ENCODE peak calls at places on chromosomes 7 and 10, in ten cellular contexts. G is fibroblast of pulmonary artery, Z is thoracic aorta, R is lung, M is left ventricle myocardium inferior, I is astrocyte of the spinal cord, E is PC-9, Q is heart left ventricle, U is endothelial cell, C is A549. Y is an unnamed sample.

GRCh38 chr10:77636967-77637473 is 588 bp downstream of the KCNMA1 start:
- DNase-seq in G (no peak), Z (no peak), R (no peak), M (no peak), I (no peak), E (no peak), Q (no peak), U (peak; percentile 18), C (no peak), Y (no peak)

GRCh38 chr7:99127636-99128035 is 16.3 kb downstream of the SMURF1 start:
- DNase-seq in G (peak; percentile 44), Z (no peak), R (no peak), M (no peak), I (no peak), E (no peak), Q (no peak), U (no peak), C (no peak), Y (no peak)

GRCh38 chr10:60433684-60434083 is 44.0 kb upstream of the ANK3 start:
- DNase-seq in G (peak; percentile 74), Z (no peak), R (no peak), M (no peak), I (peak; percentile 79), E (no peak), Q (no peak), U (no peak), C (no peak), Y (no peak)

GRCh38 chr10:21934307-21934706 is 69.2 kb downstream of the DNAJC1 start:
- DNase-seq in G (peak; percentile 24), Z (no peak), R (no peak), M (no peak), I (peak; percentile 35), E (no peak), Q (no peak), U (no peak), C (no peak), Y (no peak)

GRCh38 chr7:82443801-82444219 is 233 bp upstream of the CACNA2D1 start:
- DNase-seq in G (peak; percentile 94), Z (peak; percentile 66), R (peak; percentile 68), M (peak; percentile 88), I (peak; percentile 87), E (no peak), Q (peak; percentile 89), U (peak; percentile 74), C (peak; percentile 93), Y (peak; percentile 29)

GRCh38 chr10:95374597-95375209 is 83.9 kb upstream of the PDLIM1 start:
- DNase-seq in G (peak; percentile 84), Z (peak; percentile 42), R (peak; percentile 81), M (peak; percentile 64), I (peak; percentile 71), E (peak; percentile 59), Q (peak; percentile 84), U (peak; percentile 81), C (peak; percentile 84), Y (no peak)

GRCh38 chr7:18770154-18770807 is 274.7 kb downstream of the HDAC9 start:
- DNase-seq in G (peak; percentile 74), Z (no peak), R (no peak), M (no peak), I (peak; percentile 92), E (no peak), Q (no peak), U (no peak), C (no peak), Y (no peak)

GRCh38 chr10:79404231-79404609 is 41.2 kb downstream of the ZCCHC24 start:
- DNase-seq in G (peak; percentile 96), Z (no peak), R (peak; percentile 61), M (peak; percentile 66), I (peak; percentile 81), E (no peak), Q (peak; percentile 75), U (peak; percentile 65), C (no peak), Y (no peak)

GRCh38 chr10:104322416-104322782 is 15.9 kb downstream of the ITPRIP start:
- DNase-seq in G (no peak), Z (no peak), R (no peak), M (no peak), I (no peak), E (no peak), Q (no peak), U (no peak), C (no peak), Y (no peak)

GRCh38 chr10:60521974-60522405 is 132.3 kb upstream of the ANK3 start:
- DNase-seq in G (peak; percentile 72), Z (no peak), R (no peak), M (no peak), I (peak; percentile 89), E (no peak), Q (peak; percentile 25), U (peak; percentile 15), C (no peak), Y (no peak)

GRCh38 chr7:118938845-118939244 is 714.3 kb downstream of the ANKRD7 start:
- DNase-seq in G (no peak), Z (no peak), R (no peak), M (no peak), I (no peak), E (no peak), Q (no peak), U (no peak), C (no peak), Y (no peak)

GRCh38 chr10:13458107-13458761 is 70.6 kb downstream of the BEND7 start:
- DNase-seq in G (no peak), Z (no peak), R (peak; percentile 17), M (no peak), I (no peak), E (no peak), Q (no peak), U (no peak), C (no peak), Y (no peak)
- TF ChIP-seq CTCF in G (no peak), Z (no peak), R (no peak), M (no peak), I (no peak), E (no peak), Q (no peak), U (no peak), C (no peak), Y (no peak)

GRCh38 chr7:37505750-37506353 is 57.2 kb upstream of the ELMO1 start:
- DNase-seq in G (no peak), Z (no peak), R (no peak), M (no peak), I (no peak), E (no peak), Q (no peak), U (no peak), C (no peak), Y (no peak)

GRCh38 chr7:37511852-37512377 is 63.3 kb upstream of the ELMO1 start:
- DNase-seq in G (no peak), Z (no peak), R (no peak), M (no peak), I (no peak), E (no peak), Q (no peak), U (no peak), C (no peak), Y (no peak)

GRCh38 chr7:37514520-37514919 is 65.9 kb upstream of the ELMO1 start:
- DNase-seq in G (no peak), Z (no peak), R (no peak), M (no peak), I (no peak), E (no peak), Q (no peak), U (no peak), C (no peak), Y (no peak)

GRCh38 chr7:37508063-37508462 is 59.4 kb upstream of the ELMO1 start:
- DNase-seq in G (no peak), Z (no peak), R (no peak), M (no peak), I (no peak), E (no peak), Q (no peak), U (no peak), C (no peak), Y (no peak)

GRCh38 chr7:37510043-37510634 is 61.5 kb upstream of the ELMO1 start:
- DNase-seq in G (peak; percentile 14), Z (no peak), R (no peak), M (no peak), I (no peak), E (no peak), Q (no peak), U (peak; percentile 36), C (no peak), Y (no peak)
- TF ChIP-seq CTCF in G (peak; percentile 60), Z (peak; percentile 56), R (peak; percentile 10), M (peak; percentile 79), I (no peak), E (peak; percentile 77), Q (peak; percentile 67), U (peak; percentile 74), C (peak; percentile 64), Y (peak; percentile 29)

DNA sequence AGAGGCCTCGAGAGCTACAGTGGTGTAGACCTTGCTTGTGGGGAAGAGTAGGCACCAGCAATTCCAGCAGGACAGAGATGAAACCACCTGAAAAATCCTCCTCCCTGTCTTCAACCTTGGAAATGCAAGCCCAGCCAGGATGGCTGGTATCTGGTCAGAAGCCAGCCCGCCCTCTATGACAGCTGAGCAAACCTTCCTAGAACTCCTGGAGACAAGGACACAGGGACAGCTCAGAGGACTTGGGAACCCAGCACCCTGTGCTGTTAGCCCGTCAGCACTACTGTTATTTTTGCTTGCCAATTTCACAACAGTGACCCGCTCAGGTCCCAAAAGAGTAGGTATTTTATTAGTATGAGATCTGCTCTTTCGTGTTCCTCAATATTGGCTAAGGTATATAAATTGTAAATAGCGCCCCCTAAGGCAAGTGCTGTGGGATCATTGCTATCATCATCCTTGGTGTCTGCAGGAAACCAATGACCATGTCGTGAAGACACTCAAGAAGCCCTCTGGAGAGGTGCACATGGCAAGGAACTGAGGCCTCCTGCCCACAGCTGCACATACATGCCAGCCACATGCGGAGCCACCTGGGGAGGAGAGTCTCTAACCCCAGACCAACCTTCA is 156.5 kb upstream of the CHST15 start:
- DNase-seq in G (no peak), Z (no peak), R (no peak), M (no peak), I (no peak), E (no peak), Q (peak; percentile 4), U (no peak), C (no peak), Y (no peak)
- TF ChIP-seq CTCF in G (no peak), Z (no peak), R (no peak), M (no peak), I (peak; percentile 22), E (peak; percentile 38), Q (no peak), U (peak; percentile 25), C (peak; percentile 8), Y (no peak)

DNA sequence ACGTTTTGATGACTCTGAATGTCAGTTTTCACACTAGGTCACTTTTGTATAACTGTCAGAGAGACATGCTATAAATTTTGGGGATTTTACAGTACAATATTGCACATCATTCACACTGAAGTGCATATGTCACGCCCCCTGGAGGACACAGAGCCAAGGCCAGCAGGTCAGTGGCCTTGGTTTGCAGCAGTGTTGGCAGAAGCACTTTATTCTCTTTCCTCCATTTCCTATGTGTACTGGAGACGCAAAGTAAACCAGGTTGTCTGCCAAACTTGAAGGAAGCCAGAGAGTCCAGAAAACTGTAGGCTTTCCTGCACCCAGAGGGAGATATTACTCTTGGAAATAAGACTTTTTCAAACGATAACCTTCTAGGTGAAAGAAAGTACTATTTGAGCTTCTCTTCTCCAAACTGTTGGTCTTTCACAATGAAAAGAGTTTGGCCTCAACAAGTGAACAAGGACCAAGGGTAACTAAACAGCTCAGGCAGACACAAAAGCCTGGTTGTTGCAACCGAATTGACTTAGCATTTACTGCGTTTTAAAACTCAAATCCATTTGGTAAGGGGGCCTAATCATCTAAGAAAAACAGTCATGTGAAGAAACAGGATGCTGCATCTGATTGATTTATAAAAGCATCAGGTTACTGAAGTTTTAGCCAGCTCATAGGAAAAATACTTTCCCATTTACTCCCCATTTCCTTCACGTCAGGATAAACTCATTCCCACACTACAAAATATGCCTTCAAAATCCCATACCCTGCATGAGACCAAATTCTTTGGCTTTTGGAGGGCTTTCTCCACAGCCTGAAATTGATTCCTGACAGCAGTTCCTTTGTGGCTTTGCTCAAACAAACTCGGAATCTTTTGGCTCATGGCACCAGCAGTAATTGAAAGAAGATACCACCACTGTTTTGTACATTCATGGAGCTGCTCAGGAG is 83.0 kb upstream of the SEC61G start:
- DNase-seq in G (peak; percentile 64), Z (no peak), R (no peak), M (peak; percentile 38), I (peak; percentile 91), E (peak; percentile 48), Q (no peak), U (peak; percentile 55), C (peak; percentile 54), Y (no peak)
- TF ChIP-seq CTCF in G (peak; percentile 34), Z (peak; percentile 35), R (peak; percentile 28), M (peak; percentile 61), I (peak; percentile 44), E (peak; percentile 77), Q (peak; percentile 44), U (peak; percentile 70), C (peak; percentile 43), Y (no peak)